ENCODE peak calls at places on chromosomes 7 and 10, in four cellular contexts. P, G, R and Y are unnamed samples.

GRCh38 chr10:104641150-104642000 is at the start of gene SORCS3:
- DNase-seq in P (no peak), G (no peak), R (no peak), Y (no peak)

GRCh38 chr10:124370426-124370825 is 48.3 kb downstream of the OAT start:
- DNase-seq in P (no peak), G (no peak), R (no peak), Y (no peak)

GRCh38 chr7:1705339-1705738 is 35.3 kb downstream of the ELFN1 start:
- DNase-seq in P (no peak), G (no peak), R (no peak), Y (no peak)

GRCh38 chr10:77889277-77889903 is 37.2 kb downstream of the DLG5 start:
- DNase-seq in P (no peak), G (no peak), R (peak; percentile 29), Y (no peak)

GRCh38 chr7:6501586-6502564 is 49.4 kb downstream of the GRID2IP start:
- DNase-seq in P (no peak), G (no peak), R (no peak), Y (no peak)

GRCh38 chr7:132141109-132141508 is 435.2 kb downstream of the PLXNA4 start:
- DNase-seq in P (no peak), G (peak; percentile 66), R (no peak), Y (peak; percentile 21)

GRCh38 chr10:44233561-44234470 is 151.1 kb downstream of the CXCL12 start:
- DNase-seq in P (no peak), G (no peak), R (no peak), Y (no peak)

GRCh38 chr7:129801882-129802281 is 150.9 kb downstream of the UBE2H start:
- DNase-seq in P (no peak), G (no peak), R (no peak), Y (no peak)

GRCh38 chr10:98956576-98957260 is 278.9 kb downstream of the HPSE2 start:
- DNase-seq in P (no peak), G (peak; percentile 13), R (no peak), Y (no peak)

GRCh38 chr7:157854066-157854891 is 517.5 kb downstream of the DNAJB6 start:
- DNase-seq in P (no peak), G (no peak), R (no peak), Y (no peak)

GRCh38 chr7:150986099-150986512 is 4.7 kb upstream of the NOS3 start:
- DNase-seq in P (no peak), G (peak; percentile 38), R (peak; percentile 73), Y (no peak)

GRCh38 chr7:31145339-31145738 is 93.2 kb downstream of the ADCYAP1R1 start:
- DNase-seq in P (no peak), G (no peak), R (no peak), Y (no peak)

GRCh38 chr10:4806534-4806933 is 19.5 kb upstream of the AKR1E2 start:
- DNase-seq in P (no peak), G (no peak), R (no peak), Y (no peak)

GRCh38 chr10:132788180-132788830 is 2.4 kb upstream of the NKX6-2 start:
- DNase-seq in P (no peak), G (peak; percentile 8), R (peak; percentile 73), Y (no peak)

GRCh38 chr7:44486693-44487092 is 3.8 kb downstream of the NUDCD3 start:
- DNase-seq in P (no peak), G (peak; percentile 23), R (no peak), Y (no peak)

GRCh38 chr7:53744361-53744760 is 708.9 kb downstream of the POM121L12 start:
- DNase-seq in P (no peak), G (no peak), R (no peak), Y (no peak)

GRCh38 chr10:94397549-94398370 is 4.6 kb upstream of the TBC1D12 start:
- DNase-seq in P (no peak), G (peak; percentile 61), R (no peak), Y (peak; percentile 43)

GRCh38 chr7:98021588-98022351 is 31.8 kb upstream of the OCM2 start:
- DNase-seq in P (peak; percentile 68), G (peak; percentile 47), R (peak; percentile 79), Y (peak; percentile 3)

GRCh38 chr7:20561466-20561865 is 54.0 kb upstream of the ABCB5 start:
- DNase-seq in P (no peak), G (no peak), R (no peak), Y (no peak)

GRCh38 chr7:115721293-115721920 is 309.2 kb downstream of the TFEC start:
- DNase-seq in P (no peak), G (no peak), R (no peak), Y (no peak)

GRCh38 chr10:110138197-110138812 is 69.1 kb upstream of the MXI1 start:
- DNase-seq in P (peak; percentile 79), G (peak; percentile 67), R (peak; percentile 40), Y (peak; percentile 35)